ENCODE peak calls at places on chromosomes 1 and 21, in four cellular contexts. W is fibroblast of mammary gland, D is heart right ventricle, I is GM23248. O is an unnamed sample.

GRCh38 chr1:179178135-179178630 is 51.3 kb downstream of the ABL2 start:
- DNase-seq in W (no peak), D (no peak), I (peak), O (no peak)

GRCh38 chr1:232981161-232981560 is 30.8 kb downstream of the NTPCR start:
- DNase-seq in W (no peak), D (no peak), I (no peak), O (no peak)

GRCh38 chr1:28553229-28553930 is 495 bp downstream of the TRNAU1AP start:
- DNase-seq in W (peak), D (no peak), I (peak), O (peak)

GRCh38 chr1:85137660-85138059 is 63.2 kb downstream of the SYDE2 start:
- DNase-seq in W (no peak), D (peak), I (peak), O (peak)

GRCh38 chr1:52157582-52157981 is 15.7 kb downstream of the ZFYVE9 start:
- DNase-seq in W (peak), D (no peak), I (peak), O (peak)

GRCh38 chr1:28758420-28758819 is 21.7 kb downstream of the YTHDF2 start:
- DNase-seq in W (no peak), D (no peak), I (no peak), O (no peak)

GRCh38 chr1:30824736-30825429 is 67.3 kb upstream of the LAPTM5 start:
- DNase-seq in W (no peak), D (no peak), I (no peak), O (no peak)

GRCh38 chr1:230179249-230179648 is 112.2 kb downstream of the GALNT2 start:
- DNase-seq in W (no peak), D (no peak), I (no peak), O (no peak)

GRCh38 chr1:37315236-37315870 is 159.0 kb upstream of the ZC3H12A start:
- DNase-seq in W (no peak), D (no peak), I (no peak), O (no peak)

GRCh38 chr21:15604424-15604823 is 125.4 kb upstream of the USP25 start:
- DNase-seq in W (peak), D (no peak), I (peak), O (peak)

GRCh38 chr21:45887121-45887611 is 94.4 kb upstream of the COL6A1 start:
- DNase-seq in W (no peak), D (peak), I (peak), O (peak)

GRCh38 chr1:204960306-204960984 is 82.6 kb upstream of the CNTN2 start:
- DNase-seq in W (no peak), D (no peak), I (no peak), O (no peak)

GRCh38 chr1:3255680-3256079 is 186.7 kb downstream of the PRDM16 start:
- DNase-seq in W (no peak), D (no peak), I (no peak), O (no peak)

GRCh38 chr1:203202431-203203245 is 16.1 kb upstream of the CHI3L1 start:
- DNase-seq in W (peak), D (peak), I (peak), O (peak)

GRCh38 chr21:43596616-43597015 is 62.7 kb downstream of the HSF2BP start:
- DNase-seq in W (no peak), D (no peak), I (no peak), O (no peak)

GRCh38 chr1:156295391-156295947 is at the start of gene GLMP:
- DNase-seq in W (peak), D (peak), I (peak), O (peak)

GRCh38 chr1:185017338-185017737 is 28.0 kb upstream of the RNF2 start:
- DNase-seq in W (peak), D (no peak), I (peak), O (peak)

GRCh38 chr1:148315081-148315811 is 163.2 kb upstream of the NBPF11 start:
- DNase-seq in W (peak), D (no peak), I (peak), O (peak)

GRCh38 chr1:39266269-39266668 is 61.8 kb downstream of the MACF1 start:
- DNase-seq in W (peak), D (no peak), I (peak), O (no peak)

GRCh38 chr1:70436617-70437236 is 25.7 kb downstream of the CTH start:
- DNase-seq in W (peak), D (peak), I (peak), O (no peak)

GRCh38 chr1:181514298-181515290 is 31.3 kb downstream of the CACNA1E start:
- DNase-seq in W (no peak), D (no peak), I (no peak), O (peak)

GRCh38 chr1:234621657-234622335 is 11.8 kb upstream of the IRF2BP2 start:
- DNase-seq in W (peak), D (no peak), I (peak), O (no peak)

GRCh38 chr1:116664366-116664983 is 3.1 kb downstream of the IGSF3 start:
- DNase-seq in W (no peak), D (no peak), I (no peak), O (peak)

DNA sequence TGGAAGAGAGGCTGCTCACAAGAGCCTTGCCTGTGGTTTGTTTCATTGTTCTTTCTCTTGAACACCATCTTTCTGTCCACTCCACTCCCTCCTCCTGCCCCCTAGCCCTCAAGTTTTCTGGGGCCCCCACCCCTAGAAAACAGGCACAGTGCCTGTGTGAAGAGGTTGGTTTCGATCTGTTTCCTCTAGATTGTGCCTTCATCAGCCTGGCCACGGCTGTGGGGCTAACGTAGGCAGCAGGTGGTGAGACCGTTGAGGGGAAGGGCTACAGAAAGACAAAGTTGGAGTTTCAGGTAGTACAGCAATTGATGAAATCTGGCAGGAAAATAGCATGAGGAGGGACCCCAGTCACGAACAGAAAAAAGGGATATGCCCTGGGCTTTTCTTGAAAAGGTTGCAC is 5.9 kb downstream of the VASH2 start:
- DNase-seq in W (no peak), D (no peak), I (no peak), O (no peak)
- H3K4me3 ChIP-seq in W (no peak), D (no peak), I (no peak), O (no peak)

GRCh38 chr1:55277377-55278130 is 62.4 kb upstream of the USP24 start:
- DNase-seq in W (peak), D (peak), I (peak), O (peak)

GRCh38 chr1:55280731-55281130 is 65.6 kb upstream of the USP24 start:
- DNase-seq in W (peak), D (no peak), I (no peak), O (no peak)

GRCh38 chr1:55279627-55280026 is 64.5 kb upstream of the USP24 start:
- DNase-seq in W (no peak), D (no peak), I (no peak), O (no peak)

GRCh38 chr1:55276671-55277376 is 61.7 kb upstream of the USP24 start:
- DNase-seq in W (no peak), D (peak), I (no peak), O (no peak)

DNA sequence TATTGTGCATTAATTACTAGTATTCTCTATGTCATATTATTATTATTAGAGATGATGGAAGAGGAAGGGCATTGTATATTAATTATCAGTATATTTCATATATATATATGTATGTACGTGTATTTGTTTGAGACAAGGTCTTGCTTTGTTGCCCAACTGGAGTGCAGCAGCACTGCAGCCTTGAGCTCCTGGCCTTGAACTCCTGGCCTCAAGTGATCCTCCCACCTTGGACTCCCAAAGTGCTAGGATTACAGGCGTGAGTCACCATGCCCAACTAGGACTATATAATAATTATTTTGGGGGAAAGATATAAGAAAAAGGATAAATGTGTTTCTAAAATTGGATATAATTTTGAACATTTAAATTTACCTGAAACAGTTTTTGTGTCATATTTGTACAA is 63.2 kb upstream of the USP24 start:
- DNase-seq in W (no peak), D (no peak), I (no peak), O (no peak)
- H3K4me3 ChIP-seq in W (no peak), D (no peak), I (no peak), O (no peak)

GRCh38 chr1:22595108-22595507 is 31.8 kb downstream of the EPHA8 start:
- DNase-seq in W (no peak), D (no peak), I (no peak), O (no peak)

GRCh38 chr1:22591576-22591975 is 28.3 kb downstream of the EPHA8 start:
- DNase-seq in W (no peak), D (no peak), I (no peak), O (no peak)

GRCh38 chr1:22592051-22592450 is 28.8 kb downstream of the EPHA8 start:
- DNase-seq in W (no peak), D (no peak), I (no peak), O (no peak)

GRCh38 chr1:22594396-22594795 is 31.1 kb downstream of the EPHA8 start:
- DNase-seq in W (no peak), D (no peak), I (no peak), O (no peak)

GRCh38 chr1:22592919-22593790 is 29.9 kb downstream of the EPHA8 start:
- DNase-seq in W (no peak), D (no peak), I (no peak), O (peak)
- H3K4me3 ChIP-seq in W (no peak), D (no peak), I (no peak), O (no peak)

DNA sequence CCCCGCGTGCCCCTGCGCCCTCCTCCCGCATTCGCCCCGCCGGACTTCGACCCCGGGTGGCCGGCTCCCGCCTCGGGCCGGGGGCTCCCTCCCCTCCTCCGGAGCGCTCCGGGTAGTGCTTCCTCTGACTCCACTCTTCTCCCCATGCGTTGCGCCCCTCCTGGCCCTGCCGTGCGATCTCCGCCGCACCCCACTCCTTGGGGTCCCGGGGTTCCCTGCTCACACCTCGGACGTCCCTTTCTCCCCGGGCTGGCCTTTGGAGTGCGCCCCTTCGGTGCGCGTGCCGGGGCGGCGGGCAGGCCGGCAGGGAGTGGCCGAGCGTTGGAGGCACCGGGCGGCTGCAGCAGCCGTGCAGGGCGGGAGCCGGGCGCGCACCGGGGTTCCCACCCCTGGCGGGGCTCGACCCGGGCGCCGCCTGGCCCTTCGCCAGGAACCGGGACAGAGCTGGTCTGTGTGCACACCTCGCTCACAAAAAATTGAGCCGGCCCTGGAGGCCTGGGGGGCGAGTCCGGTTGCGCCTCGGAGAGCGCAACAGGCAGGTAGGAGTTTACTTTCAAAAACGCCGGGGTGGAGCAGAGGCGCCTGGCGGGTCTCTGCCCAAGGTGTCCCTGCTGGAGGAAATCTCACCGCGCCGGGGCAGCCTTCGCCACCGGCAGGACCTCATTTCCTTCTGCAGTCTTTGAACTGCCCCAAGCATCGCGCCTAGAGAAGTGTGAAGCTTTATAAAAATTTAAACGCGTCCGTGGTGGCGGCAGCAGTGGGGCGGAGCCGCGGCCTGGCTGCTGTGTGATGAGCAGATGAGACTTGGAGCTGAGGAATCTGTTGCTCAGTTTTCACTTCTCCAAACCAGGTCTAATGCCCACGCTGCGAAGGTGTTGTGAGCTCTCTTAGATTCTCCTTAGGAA is 650 bp downstream of the VANGL1 start:
- DNase-seq in W (peak), D (peak), I (peak), O (peak)
- H3K4me3 ChIP-seq in W (peak), D (peak), I (peak), O (peak)

DNA sequence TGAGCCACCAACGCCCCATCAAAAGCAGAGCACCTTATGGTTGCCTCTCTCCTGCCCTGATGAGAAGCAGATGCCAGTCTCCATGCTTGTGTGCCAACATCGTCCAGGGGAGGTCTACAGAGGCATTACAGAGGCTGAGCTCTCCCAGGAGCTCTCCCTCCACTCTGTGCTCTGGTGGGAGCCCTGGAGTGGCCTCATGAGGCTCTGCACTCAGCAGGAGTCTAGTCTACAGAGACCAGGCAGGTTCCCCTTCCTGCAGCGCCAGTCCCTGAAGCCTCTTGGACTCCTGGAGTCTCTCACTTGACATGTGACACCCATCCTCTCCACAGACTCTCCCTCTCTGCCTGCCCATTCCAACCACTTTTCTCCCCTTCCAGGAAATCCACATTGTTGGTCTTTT is 3.4 kb downstream of the DCST1 start:
- DNase-seq in W (no peak), D (no peak), I (no peak), O (no peak)
- H3K4me3 ChIP-seq in W (no peak), D (no peak), I (no peak), O (no peak)

GRCh38 chr1:17874665-17875064 is 119.5 kb downstream of the ACTL8 start:
- DNase-seq in W (peak), D (no peak), I (peak), O (peak)
- H3K4me3 ChIP-seq in W (no peak), D (no peak), I (peak), O (no peak)

GRCh38 chr1:60924964-60925798 is 157.2 kb upstream of the NFIA start:
- DNase-seq in W (no peak), D (no peak), I (no peak), O (no peak)
- H3K4me3 ChIP-seq in W (no peak), D (no peak), I (no peak), O (no peak)

O was measured in bronchial epithelial cell.